ENCODE peak calls at places on chromosomes 4 and X, in nine cellular contexts. One of them, this sample, is unnamed.
A peak's percentile ranks its signal among the peaks of the same experiment; 100 is the strongest.

GRCh38 chr4:53705151-53705764 is 114.0 kb upstream of the LNX1 start:
- DNase-seq in glutamatergic neuron: no peak
- DNase-seq in caudate nucleus: no peak
- DNase-seq in Kasumi-1: no peak
- DNase-seq in Calu3: no peak
- DNase-seq in cerebellar cortex: no peak
- DNase-seq in T-helper 2 cell: no peak
- DNase-seq in hippocampal formation: no peak
- DNase-seq in NCI-H1092: no peak
- DNase-seq in this sample: no peak

GRCh38 chr4:39469429-39470077 is 10.7 kb downstream of the LIAS start:
- DNase-seq in glutamatergic neuron: peak; percentile 42
- DNase-seq in caudate nucleus: no peak
- DNase-seq in Kasumi-1: peak; percentile 94
- DNase-seq in Calu3: peak; percentile 40
- DNase-seq in cerebellar cortex: peak; percentile 89
- DNase-seq in T-helper 2 cell: peak; percentile 65
- DNase-seq in hippocampal formation: peak; percentile 86
- DNase-seq in NCI-H1092: peak; percentile 45
- DNase-seq in this sample: no peak

GRCh38 chr4:172245493-172245892 is 432.3 kb downstream of the GALNTL6 start:
- DNase-seq in glutamatergic neuron: no peak
- DNase-seq in caudate nucleus: no peak
- DNase-seq in Kasumi-1: no peak
- DNase-seq in Calu3: no peak
- DNase-seq in cerebellar cortex: no peak
- DNase-seq in T-helper 2 cell: no peak
- DNase-seq in hippocampal formation: no peak
- DNase-seq in NCI-H1092: no peak
- DNase-seq in this sample: no peak

GRCh38 chr4:81314196-81314896 is 99.3 kb upstream of the PRKG2 start:
- DNase-seq in glutamatergic neuron: no peak
- DNase-seq in caudate nucleus: no peak
- DNase-seq in Kasumi-1: peak; percentile 9
- DNase-seq in Calu3: peak; percentile 63
- DNase-seq in cerebellar cortex: no peak
- DNase-seq in T-helper 2 cell: no peak
- DNase-seq in hippocampal formation: no peak
- DNase-seq in NCI-H1092: peak; percentile 81
- DNase-seq in this sample: no peak

GRCh38 chr4:78691971-78692814 is 84.0 kb upstream of the BMP2K start:
- DNase-seq in glutamatergic neuron: no peak
- DNase-seq in caudate nucleus: no peak
- DNase-seq in Kasumi-1: peak; percentile 86
- DNase-seq in Calu3: no peak
- DNase-seq in cerebellar cortex: no peak
- DNase-seq in T-helper 2 cell: peak; percentile 56
- DNase-seq in hippocampal formation: no peak
- DNase-seq in NCI-H1092: no peak
- DNase-seq in this sample: no peak

GRCh38 chrX:17939724-17940123 is 78.6 kb upstream of the RAI2 start:
- DNase-seq in glutamatergic neuron: no peak
- DNase-seq in caudate nucleus: no peak
- DNase-seq in Kasumi-1: no peak
- DNase-seq in Calu3: no peak
- DNase-seq in cerebellar cortex: no peak
- DNase-seq in T-helper 2 cell: no peak
- DNase-seq in hippocampal formation: no peak
- DNase-seq in NCI-H1092: no peak
- DNase-seq in this sample: no peak

GRCh38 chrX:308821-309520 is 9.6 kb downstream of the GTPBP6 start:
- DNase-seq in glutamatergic neuron: no peak
- DNase-seq in caudate nucleus: no peak
- DNase-seq in Kasumi-1: no peak
- DNase-seq in Calu3: no peak
- DNase-seq in cerebellar cortex: no peak
- DNase-seq in T-helper 2 cell: no peak
- DNase-seq in hippocampal formation: no peak
- DNase-seq in NCI-H1092: no peak
- DNase-seq in this sample: no peak

GRCh38 chrX:74779175-74779574 is 146.1 kb downstream of the NEXMIF start:
- DNase-seq in glutamatergic neuron: no peak
- DNase-seq in caudate nucleus: no peak
- DNase-seq in Kasumi-1: no peak
- DNase-seq in Calu3: no peak
- DNase-seq in cerebellar cortex: no peak
- DNase-seq in T-helper 2 cell: no peak
- DNase-seq in hippocampal formation: no peak
- DNase-seq in NCI-H1092: no peak
- DNase-seq in this sample: no peak

GRCh38 chrX:2521092-2521926 is 20.5 kb upstream of the DHRSX start:
- DNase-seq in glutamatergic neuron: no peak
- DNase-seq in caudate nucleus: no peak
- DNase-seq in Kasumi-1: no peak
- DNase-seq in Calu3: no peak
- DNase-seq in cerebellar cortex: no peak
- DNase-seq in T-helper 2 cell: no peak
- DNase-seq in hippocampal formation: no peak
- DNase-seq in NCI-H1092: no peak
- DNase-seq in this sample: no peak

GRCh38 chr4:112403072-112403945 is 106.1 kb downstream of the ALPK1 start:
- DNase-seq in glutamatergic neuron: no peak
- DNase-seq in caudate nucleus: no peak
- DNase-seq in Kasumi-1: no peak
- DNase-seq in Calu3: no peak
- DNase-seq in cerebellar cortex: peak; percentile 16
- DNase-seq in T-helper 2 cell: no peak
- DNase-seq in hippocampal formation: peak; percentile 54
- DNase-seq in NCI-H1092: no peak
- DNase-seq in this sample: no peak

This sample was measured in hypothalamus.